ENCODE peak calls at places on chromosomes 5 and 9, in four cellular contexts. F is HL-60, U is coronary artery, C is MM.1S. J is an unnamed sample.

GRCh38 chr9:129412814-129413536 is 207.9 kb downstream of the C9orf50 start:
- DNase-seq in F (peak), U (peak), C (peak), J (no peak)

GRCh38 chr9:136512651-136513066 is 29.8 kb upstream of the SEC16A start:
- DNase-seq in F (no peak), U (no peak), C (no peak), J (no peak)

GRCh38 chr5:77910789-77911188 is 134.7 kb upstream of the TBCA start:
- DNase-seq in F (no peak), U (no peak), C (no peak), J (no peak)

GRCh38 chr9:99109522-99109921 is 4.6 kb downstream of the TGFBR1 start:
- DNase-seq in F (peak), U (no peak), C (no peak), J (no peak)

GRCh38 chr5:10619649-10620048 is 55.8 kb downstream of the ANKRD33B start:
- DNase-seq in F (no peak), U (no peak), C (no peak), J (no peak)

GRCh38 chr5:157955541-157956172 is 96.7 kb upstream of the CLINT1 start:
- DNase-seq in F (no peak), U (no peak), C (no peak), J (no peak)

GRCh38 chr5:168295574-168296201 is 4.2 kb downstream of the WWC1 start:
- DNase-seq in F (no peak), U (no peak), C (no peak), J (no peak)

GRCh38 chr5:173035904-173036707 is 20.0 kb upstream of the CREBRF start:
- DNase-seq in F (no peak), U (no peak), C (peak), J (peak)

GRCh38 chr5:131194725-131195124 is 24.0 kb downstream of the LYRM7 start:
- DNase-seq in F (no peak), U (no peak), C (no peak), J (no peak)

GRCh38 chr9:34069831-34070230 is 21.1 kb upstream of the UBAP2 start:
- DNase-seq in F (no peak), U (no peak), C (no peak), J (no peak)

GRCh38 chr9:127854169-127854833 is at the start of gene ENG:
- DNase-seq in F (no peak), U (no peak), C (no peak), J (no peak)
- TF ChIP-seq CTCF in F (no peak), U (no peak), C (no peak), J (no peak)

DNA sequence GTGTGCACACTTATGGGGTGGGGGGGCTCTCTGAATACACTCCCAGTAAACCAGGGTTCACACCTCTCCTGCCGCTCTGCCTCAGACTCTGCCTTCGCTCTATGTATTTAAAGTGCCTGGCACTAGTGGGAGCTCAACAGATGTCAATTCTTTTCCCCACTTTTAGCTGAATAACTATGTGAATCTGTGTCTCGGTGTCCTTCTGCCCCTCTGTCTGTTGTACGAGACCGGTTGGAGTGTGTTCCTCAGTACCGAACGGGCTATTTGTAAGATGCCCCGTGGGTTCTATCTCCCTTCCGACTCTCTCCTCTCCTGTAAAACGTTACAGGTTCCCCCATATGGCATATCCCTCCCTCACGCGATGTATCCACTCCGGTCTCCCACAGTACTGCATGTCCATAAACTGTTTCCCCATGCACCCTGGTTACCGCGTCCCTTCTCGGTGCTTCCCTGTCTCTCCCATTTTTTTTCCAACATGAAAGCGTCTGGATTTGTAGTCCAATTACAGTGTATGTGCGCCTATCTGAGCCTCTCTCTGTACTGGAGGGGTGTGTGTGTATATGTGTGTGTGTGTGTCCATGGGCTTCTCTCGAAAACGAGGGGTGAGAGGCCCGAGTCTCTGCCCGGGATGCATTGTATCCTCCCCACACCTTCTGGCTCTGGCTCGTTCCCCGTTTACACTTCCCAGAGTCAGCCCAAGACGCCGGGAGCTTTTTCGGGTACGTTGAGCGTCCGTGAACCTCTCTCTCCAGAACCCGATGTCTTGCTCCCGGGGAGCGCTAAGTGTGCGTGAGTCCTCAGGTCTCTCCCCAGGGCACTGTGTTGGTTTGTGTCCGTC is 1.5 kb downstream of the ELL2 start:
- DNase-seq in F (no peak), U (peak), C (peak), J (no peak)
- TF ChIP-seq CTCF in F (no peak), U (no peak), C (no peak), J (peak)

GRCh38 chr5:23977365-23977764 is 470.0 kb downstream of the PRDM9 start:
- DNase-seq in F (no peak), U (no peak), C (no peak), J (no peak)

DNA sequence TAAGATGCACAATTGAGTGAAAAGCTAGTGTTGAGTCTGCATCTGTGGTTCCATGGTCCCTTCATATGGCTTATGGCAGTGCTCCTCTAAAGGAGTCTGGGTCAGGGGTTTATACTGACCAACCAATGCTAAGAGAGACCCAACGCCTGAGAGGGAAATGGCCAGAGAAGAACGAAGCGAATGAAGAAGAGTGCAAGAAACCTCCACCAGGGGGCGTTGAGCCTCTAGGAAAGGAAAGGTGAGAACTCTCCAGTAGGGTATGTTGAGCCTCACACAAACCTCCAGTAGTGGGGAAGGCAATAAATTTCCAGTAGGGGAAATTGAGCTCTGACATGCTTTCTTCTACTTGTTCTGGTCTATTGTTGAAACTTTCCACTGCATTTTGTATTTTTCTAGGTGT is 470.6 kb downstream of the PRDM9 start:
- DNase-seq in F (peak), U (no peak), C (peak), J (no peak)
- TF ChIP-seq CTCF in F (peak), U (no peak), C (peak), J (peak)

GRCh38 chr9:131434673-131435072 is 40.8 kb downstream of the PRRC2B start:
- DNase-seq in F (no peak), U (no peak), C (no peak), J (no peak)
- TF ChIP-seq CTCF in F (no peak), U (no peak), C (no peak), J (no peak)

GRCh38 chr5:435961-436640 is 6.9 kb upstream of the EXOC3 start:
- DNase-seq in F (no peak), U (peak), C (no peak), J (no peak)
- TF ChIP-seq CTCF in F (no peak), U (no peak), C (peak), J (peak)

DNA sequence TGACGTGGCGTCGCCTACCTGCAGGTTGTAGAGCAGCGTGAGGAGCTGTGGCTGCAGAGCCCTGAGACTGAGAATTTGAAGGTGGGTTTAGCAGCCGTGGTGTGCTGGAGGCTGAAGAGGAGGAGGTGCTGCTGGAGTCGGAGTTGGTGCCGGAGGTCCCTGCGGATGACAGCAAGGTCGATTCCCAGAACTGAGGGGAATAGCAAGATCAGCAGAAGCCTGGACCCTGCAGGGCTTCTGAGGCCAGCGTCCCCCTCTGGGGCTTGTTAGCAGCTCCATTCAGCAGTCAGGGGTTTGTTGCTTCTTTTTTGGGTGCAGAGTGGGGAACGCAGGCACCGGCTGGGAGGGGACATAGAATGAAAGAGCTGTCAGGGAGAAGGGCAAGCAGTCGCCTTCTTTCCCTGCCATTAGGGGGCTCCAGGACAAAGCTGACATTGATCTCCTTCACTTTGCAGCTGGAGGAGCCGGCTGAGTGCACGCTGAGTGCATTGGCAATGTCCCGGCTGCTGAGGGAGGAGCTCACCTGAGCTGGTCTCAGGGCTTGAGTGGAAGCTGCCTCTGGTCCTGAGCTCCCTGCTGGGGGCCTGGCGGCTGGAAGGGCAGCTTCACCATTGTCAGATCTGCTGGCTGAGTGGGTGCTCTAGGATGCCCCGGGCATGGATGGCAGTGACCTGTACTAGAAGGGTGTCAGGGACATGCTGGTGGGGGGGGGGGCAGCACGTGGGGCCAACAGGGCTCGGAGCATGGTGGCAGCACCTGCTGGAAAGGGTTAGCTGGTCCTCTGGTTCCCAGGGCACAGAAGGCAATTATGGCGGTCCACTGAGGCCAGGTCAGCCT is 20.8 kb downstream of the OBP2B start:
- DNase-seq in F (no peak), U (no peak), C (peak), J (no peak)
- TF ChIP-seq CTCF in F (no peak), U (no peak), C (no peak), J (peak)

GRCh38 chr5:176178789-176179188 is 59.4 kb upstream of the SIMC1 start:
- DNase-seq in F (no peak), U (no peak), C (peak), J (no peak)
- TF ChIP-seq CTCF in F (no peak), U (no peak), C (peak), J (peak)

DNA sequence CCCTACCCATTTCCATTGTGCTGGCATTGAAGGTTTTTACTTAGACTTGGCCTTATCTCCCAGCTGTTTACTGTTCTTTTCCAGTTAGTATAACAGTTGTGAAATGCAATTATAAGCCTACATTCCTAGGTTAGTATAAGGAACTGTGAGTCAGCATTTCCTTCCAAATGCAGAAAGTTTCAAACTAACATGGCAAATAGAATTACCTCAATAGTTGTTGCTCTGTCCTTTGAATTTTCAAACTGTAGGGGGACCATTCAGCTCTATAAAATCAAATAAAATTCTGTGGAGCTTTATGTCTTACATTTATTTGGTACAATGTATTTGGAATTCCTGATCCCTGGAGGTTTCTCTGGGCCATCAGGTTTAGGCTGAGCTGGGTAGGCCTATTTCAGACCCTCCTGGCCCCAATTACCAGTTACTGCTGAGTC is 47.2 kb downstream of the ARHGEF28 start:
- DNase-seq in F (peak), U (no peak), C (no peak), J (no peak)
- TF ChIP-seq CTCF in F (no peak), U (no peak), C (no peak), J (no peak)

GRCh38 chr9:38066907-38067610 is 2.0 kb downstream of the SHB start:
- DNase-seq in F (no peak), U (peak), C (no peak), J (no peak)

GRCh38 chr9:38064842-38065368 is 4.1 kb downstream of the SHB start:
- DNase-seq in F (no peak), U (no peak), C (no peak), J (no peak)

GRCh38 chr9:38067611-38067891 is 1.5 kb downstream of the SHB start:
- DNase-seq in F (no peak), U (no peak), C (no peak), J (no peak)

GRCh38 chr9:38065369-38066075 is 3.5 kb downstream of the SHB start:
- DNase-seq in F (no peak), U (no peak), C (peak), J (no peak)

GRCh38 chr9:38066167-38066906 is 2.7 kb downstream of the SHB start:
- DNase-seq in F (no peak), U (no peak), C (no peak), J (no peak)
- TF ChIP-seq CTCF in F (no peak), U (no peak), C (no peak), J (peak)